ENCODE peak calls at places on chromosomes 7 and 10, in four cellular contexts. T is cardiac muscle cell, A is left ventricle myocardium inferior, H is tibial nerve. D is an unnamed sample.

GRCh38 chr10:124899151-124899550 is 42.8 kb upstream of the ZRANB1 start:
- DNase-seq in T (no peak), A (no peak), H (no peak), D (no peak)

GRCh38 chr7:30465342-30466170 is 13.0 kb downstream of the NOD1 start:
- DNase-seq in T (no peak), A (no peak), H (no peak), D (no peak)

GRCh38 chr7:28573059-28573553 is 160.8 kb downstream of the CREB5 start:
- DNase-seq in T (no peak), A (peak), H (peak), D (no peak)

GRCh38 chr10:117900280-117900679 is 146.5 kb downstream of the RAB11FIP2 start:
- DNase-seq in T (no peak), A (no peak), H (no peak), D (no peak)

GRCh38 chr7:137898839-137899681 is 52.3 kb upstream of the DGKI start:
- DNase-seq in T (peak), A (peak), H (peak), D (peak)

GRCh38 chr7:79034733-79035132 is 418.7 kb downstream of the MAGI2 start:
- DNase-seq in T (no peak), A (no peak), H (no peak), D (no peak)

GRCh38 chr10:99431190-99431549 is 746 bp upstream of the GOT1 start:
- DNase-seq in T (peak), A (peak), H (peak), D (peak)

GRCh38 chr10:33653584-33654367 is 319.3 kb upstream of the NRP1 start:
- DNase-seq in T (no peak), A (no peak), H (no peak), D (no peak)

GRCh38 chr10:62597226-62597625 is 207.3 kb upstream of the ADO start:
- DNase-seq in T (no peak), A (no peak), H (no peak), D (no peak)

GRCh38 chr10:116097239-116097751 is 175.7 kb downstream of the GFRA1 start:
- DNase-seq in T (no peak), A (no peak), H (no peak), D (no peak)

GRCh38 chr10:123635131-123635530 is 31.0 kb upstream of the GPR26 start:
- DNase-seq in T (no peak), A (no peak), H (no peak), D (no peak)

GRCh38 chr10:133243593-133243992 is 5.9 kb downstream of the VENTX start:
- DNase-seq in T (no peak), A (no peak), H (no peak), D (no peak)

GRCh38 chr7:12564996-12565764 is 5.3 kb upstream of the SCIN start:
- DNase-seq in T (no peak), A (no peak), H (no peak), D (no peak)

GRCh38 chr10:6386960-6387359 is 184.2 kb downstream of the PFKFB3 start:
- DNase-seq in T (no peak), A (no peak), H (no peak), D (no peak)

GRCh38 chr7:117750612-117751563 is 122.4 kb downstream of the CTTNBP2 start:
- DNase-seq in T (peak), A (no peak), H (no peak), D (no peak)

GRCh38 chr7:66321283-66321682 is 116.1 kb downstream of the TPST1 start:
- DNase-seq in T (no peak), A (no peak), H (no peak), D (no peak)

GRCh38 chr10:93235686-93236085 is 162.0 kb downstream of the CYP26A1 start:
- DNase-seq in T (no peak), A (no peak), H (no peak), D (peak)

GRCh38 chr7:11437987-11438386 is 394.0 kb downstream of the THSD7A start:
- DNase-seq in T (no peak), A (no peak), H (no peak), D (no peak)

GRCh38 chr10:86043236-86043635 is 323.4 kb downstream of the GRID1 start:
- DNase-seq in T (no peak), A (no peak), H (no peak), D (no peak)

GRCh38 chr10:67492317-67493019 is 203.5 kb downstream of the CTNNA3 start:
- DNase-seq in T (no peak), A (no peak), H (no peak), D (no peak)

GRCh38 chr10:128324058-128324457 is 197.8 kb upstream of the MKI67 start:
- DNase-seq in T (peak), A (peak), H (peak), D (no peak)

GRCh38 chr10:114328876-114329275 is 75.4 kb downstream of the AFAP1L2 start:
- DNase-seq in T (no peak), A (peak), H (no peak), D (peak)

GRCh38 chr7:44065431-44066110 is at the start of gene PGAM2:
- DNase-seq in T (peak), A (peak), H (no peak), D (no peak)

GRCh38 chr7:29921404-29922010 is 68.1 kb downstream of the SCRN1 start:
- DNase-seq in T (peak), A (no peak), H (no peak), D (peak)

GRCh38 chr10:132096223-132096622 is 30.5 kb downstream of the JAKMIP3 start:
- DNase-seq in T (no peak), A (no peak), H (no peak), D (peak)

GRCh38 chr7:69677054-69677847 is 79.0 kb downstream of the AUTS2 start:
- DNase-seq in T (no peak), A (no peak), H (no peak), D (no peak)

GRCh38 chr7:15667999-15668398 is 18.5 kb downstream of the MEOX2 start:
- DNase-seq in T (no peak), A (no peak), H (no peak), D (no peak)

GRCh38 chr7:102395958-102396709 is at the start of gene PRKRIP1:
- DNase-seq in T (peak), A (peak), H (peak), D (peak)

GRCh38 chr10:2989292-2989947 is 77.9 kb upstream of the PFKP start:
- DNase-seq in T (no peak), A (no peak), H (no peak), D (no peak)

GRCh38 chr7:90701771-90702170 is 105.7 kb downstream of the CDK14 start:
- DNase-seq in T (peak), A (peak), H (no peak), D (no peak)
- H3K4me3 ChIP-seq in T (no peak), A (peak), H (no peak), D (no peak)

DNA sequence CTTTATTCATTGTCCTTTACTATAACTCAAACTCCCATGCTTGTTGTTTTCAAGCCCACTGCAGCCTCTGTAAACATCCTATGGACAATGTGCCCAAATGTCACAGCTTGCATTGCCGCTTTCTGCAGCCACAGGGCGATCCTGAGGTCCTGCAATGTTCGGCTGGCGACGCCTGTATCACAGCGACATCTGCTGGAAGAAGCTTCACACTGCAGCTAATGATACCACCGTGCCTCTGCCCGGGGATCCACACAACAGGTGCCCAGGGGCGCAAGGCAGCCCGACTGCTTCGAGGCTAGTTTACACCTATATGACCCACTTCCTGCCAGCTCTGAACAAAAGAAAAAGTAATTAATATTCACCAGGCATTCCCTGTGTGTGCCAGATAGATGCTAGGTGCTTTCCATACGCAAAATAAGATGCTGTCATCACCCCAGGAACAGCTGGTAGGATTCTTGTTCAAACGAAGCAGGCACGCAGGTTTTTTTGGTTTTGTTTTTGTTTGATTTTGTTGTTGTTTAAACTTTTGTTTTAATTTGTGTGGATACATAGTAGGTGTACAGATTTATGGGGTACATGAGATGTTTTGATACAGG is 267.7 kb upstream of the GHITM start:
- DNase-seq in T (peak), A (peak), H (peak), D (peak)
- TF ChIP-seq CTCF in T (peak), A (peak), H (peak), D (peak)

GRCh38 chr7:101238226-101239182 is 902 bp upstream of the CLDN15 start:
- DNase-seq in T (no peak), A (no peak), H (no peak), D (no peak)
- H3K27ac ChIP-seq in T (peak), A (peak), H (peak), D (peak)

GRCh38 chr7:151410405-151411390 is 860 bp upstream of the WDR86 start:
- DNase-seq in T (peak), A (no peak), H (no peak), D (no peak)
- H3K4me3 ChIP-seq in T (peak), A (peak), H (peak), D (peak)

GRCh38 chr7:158411232-158411950 is 176.2 kb downstream of the PTPRN2 start:
- DNase-seq in T (no peak), A (no peak), H (no peak), D (no peak)

GRCh38 chr7:158416283-158416933 is 171.2 kb downstream of the PTPRN2 start:
- DNase-seq in T (no peak), A (no peak), H (no peak), D (no peak)

GRCh38 chr7:158415316-158415715 is 172.3 kb downstream of the PTPRN2 start:
- DNase-seq in T (no peak), A (no peak), H (no peak), D (no peak)

GRCh38 chr7:158410720-158411119 is 176.9 kb downstream of the PTPRN2 start:
- DNase-seq in T (no peak), A (no peak), H (no peak), D (no peak)

GRCh38 chr7:158413962-158414961 is 173.4 kb downstream of the PTPRN2 start:
- DNase-seq in T (no peak), A (no peak), H (peak), D (peak)
- TF ChIP-seq CTCF in T (no peak), A (no peak), H (no peak), D (no peak)